ENCODE peak calls at places on chromosomes 11 and 22, in nine cellular contexts. W is A549, S is spleen, U is body of pancreas, G is cardiac fibroblast, L is esophagus squamous epithelium, H is epithelial cell of esophagus, X is fibroblast of villous mesenchyme, Z is astrocyte of the spinal cord. M is an unnamed sample.

GRCh38 chr22:19109198-19110063 is 12.8 kb downstream of the DGCR2 start:
- DNase-seq in G (peak; percentile 85), U (peak; percentile 58), H (peak; percentile 92), X (peak; percentile 91), W (no peak), Z (peak; percentile 40), S (no peak), L (no peak), M (peak; percentile 91)

GRCh38 chr11:9651899-9652748 is 11.8 kb upstream of the SWAP70 start:
- DNase-seq in L (no peak), U (no peak), Z (no peak), X (no peak), H (no peak), W (no peak), G (no peak), S (no peak), M (no peak)

GRCh38 chr22:33112606-33113005 is 54.4 kb upstream of the SYN3 start:
- DNase-seq in X (no peak), Z (no peak), L (no peak), G (no peak), W (no peak), U (no peak), H (no peak), S (no peak), M (no peak)

GRCh38 chr11:122038543-122038942 is 77.5 kb downstream of the BLID start:
- DNase-seq in W (no peak), H (peak; percentile 42), S (no peak), X (peak; percentile 74), L (no peak), U (no peak), G (peak; percentile 87), Z (peak; percentile 67), M (peak; percentile 88)

GRCh38 chr11:116312560-116313340 is 460.0 kb downstream of the BUD13 start:
- DNase-seq in Z (peak; percentile 29), X (peak; percentile 14), S (peak; percentile 83), G (peak; percentile 78), U (peak; percentile 77), H (no peak), W (no peak), L (no peak), M (peak; percentile 1)

GRCh38 chr11:7656704-7657103 is 16.6 kb downstream of the CYB5R2 start:
- DNase-seq in L (no peak), G (no peak), S (peak; percentile 71), U (no peak), H (no peak), W (no peak), X (no peak), Z (no peak), M (no peak)

GRCh38 chr11:9639985-9640384 is 23.9 kb upstream of the SWAP70 start:
- DNase-seq in G (peak; percentile 21), S (no peak), W (no peak), Z (no peak), H (no peak), U (no peak), L (no peak), X (peak; percentile 62), M (peak; percentile 13)

GRCh38 chr11:118953265-118953664 is 2.8 kb upstream of the UPK2 start:
- DNase-seq in G (peak; percentile 31), Z (no peak), W (no peak), L (no peak), X (no peak), S (peak; percentile 25), U (no peak), H (peak; percentile 17), M (peak; percentile 44)

GRCh38 chr22:50417544-50417943 is 57.3 kb downstream of the SBF1 start:
- DNase-seq in H (no peak), Z (no peak), X (no peak), S (no peak), W (no peak), G (no peak), L (no peak), U (no peak), M (no peak)

DNA sequence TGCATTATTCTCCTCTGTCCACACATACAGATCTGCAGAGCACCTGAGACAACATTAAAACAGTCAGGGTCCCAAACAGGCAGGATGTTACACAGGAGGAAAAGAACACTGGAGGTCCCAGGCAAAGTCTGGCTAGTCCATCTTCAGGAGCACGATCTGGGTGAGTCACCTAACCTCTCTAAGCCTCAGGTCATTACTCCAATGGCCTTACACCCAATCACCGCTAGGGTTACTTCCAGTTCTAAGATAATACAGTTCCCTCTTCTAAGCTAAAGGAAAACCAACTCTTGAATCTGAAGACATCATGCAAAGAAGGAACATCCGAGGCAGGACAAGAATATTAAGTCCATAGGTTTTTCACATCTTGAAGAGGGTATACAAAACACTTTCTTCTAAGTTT is 24.5 kb downstream of the ASCC2 start:
- DNase-seq in X (peak; percentile 80), H (no peak), U (no peak), W (peak; percentile 80), L (no peak), G (peak; percentile 22), S (no peak), Z (no peak), M (peak; percentile 52)
- TF ChIP-seq CTCF in X (peak; percentile 49), H (no peak), U (no peak), W (no peak), L (no peak), G (peak; percentile 35), S (no peak), Z (no peak), M (peak; percentile 49)

GRCh38 chr22:35561796-35562526 is 21.3 kb downstream of the RASD2 start:
- DNase-seq in X (peak; percentile 46), W (peak; percentile 66), Z (peak; percentile 74), U (no peak), S (no peak), L (no peak), G (peak; percentile 53), H (peak; percentile 65), M (peak; percentile 91)
- H3K4me3 ChIP-seq in X (no peak overlapping the region), W (no peak overlapping the region), Z (no peak overlapping the region), U (no peak overlapping the region), S (no peak overlapping the region), L (no peak overlapping the region), G (no peak overlapping the region), H (no peak overlapping the region), M (no peak overlapping the region)

GRCh38 chr11:44823920-44824704 is 97.3 kb downstream of the TSPAN18 start:
- DNase-seq in S (peak; percentile 82), L (no peak), W (no peak), G (peak; percentile 40), X (no peak), Z (no peak), H (no peak), U (no peak), M (no peak)

GRCh38 chr11:44829838-44830237 is 103.1 kb downstream of the TSPAN18 start:
- DNase-seq in Z (no peak), G (no peak), H (no peak), X (no peak), L (no peak), S (no peak), U (no peak), W (no peak), M (no peak)

GRCh38 chr11:44825058-44825795 is 98.5 kb downstream of the TSPAN18 start:
- DNase-seq in U (no peak), S (no peak), Z (no peak), L (no peak), W (no peak), G (no peak), X (no peak), H (no peak), M (no peak)

GRCh38 chr11:44828296-44828695 is 101.5 kb downstream of the TSPAN18 start:
- DNase-seq in S (no peak), W (no peak), U (no peak), H (no peak), L (no peak), G (no peak), X (no peak), Z (no peak), M (no peak)

GRCh38 chr11:44826922-44827643 is 100.3 kb downstream of the TSPAN18 start:
- DNase-seq in L (no peak), Z (no peak), G (no peak), H (no peak), W (no peak), S (peak; percentile 42), X (no peak), U (no peak), M (no peak)
- TF ChIP-seq CTCF in L (no peak), Z (no peak), G (no peak), H (no peak), W (no peak), S (no peak), X (no peak), U (no peak), M (no peak)

GRCh38 chr22:46754826-46755225 is 7.6 kb upstream of the TBC1D22A start:
- DNase-seq in W (no peak), S (no peak), X (no peak), U (no peak), H (no peak), L (no peak), Z (no peak), G (no peak), M (no peak)

GRCh38 chr22:46753360-46753759 is 9.1 kb upstream of the TBC1D22A start:
- DNase-seq in H (no peak), G (no peak), L (no peak), W (no peak), U (no peak), X (no peak), S (no peak), Z (no peak), M (no peak)

GRCh38 chr22:46753761-46754109 is 8.7 kb upstream of the TBC1D22A start:
- DNase-seq in X (no peak), S (no peak), H (no peak), W (no peak), L (no peak), U (no peak), Z (no peak), G (no peak), M (no peak)

GRCh38 chr22:46752911-46753310 is 9.5 kb upstream of the TBC1D22A start:
- DNase-seq in L (no peak), U (no peak), X (no peak), G (no peak), W (no peak), H (no peak), S (no peak), Z (no peak), M (no peak)

DNA sequence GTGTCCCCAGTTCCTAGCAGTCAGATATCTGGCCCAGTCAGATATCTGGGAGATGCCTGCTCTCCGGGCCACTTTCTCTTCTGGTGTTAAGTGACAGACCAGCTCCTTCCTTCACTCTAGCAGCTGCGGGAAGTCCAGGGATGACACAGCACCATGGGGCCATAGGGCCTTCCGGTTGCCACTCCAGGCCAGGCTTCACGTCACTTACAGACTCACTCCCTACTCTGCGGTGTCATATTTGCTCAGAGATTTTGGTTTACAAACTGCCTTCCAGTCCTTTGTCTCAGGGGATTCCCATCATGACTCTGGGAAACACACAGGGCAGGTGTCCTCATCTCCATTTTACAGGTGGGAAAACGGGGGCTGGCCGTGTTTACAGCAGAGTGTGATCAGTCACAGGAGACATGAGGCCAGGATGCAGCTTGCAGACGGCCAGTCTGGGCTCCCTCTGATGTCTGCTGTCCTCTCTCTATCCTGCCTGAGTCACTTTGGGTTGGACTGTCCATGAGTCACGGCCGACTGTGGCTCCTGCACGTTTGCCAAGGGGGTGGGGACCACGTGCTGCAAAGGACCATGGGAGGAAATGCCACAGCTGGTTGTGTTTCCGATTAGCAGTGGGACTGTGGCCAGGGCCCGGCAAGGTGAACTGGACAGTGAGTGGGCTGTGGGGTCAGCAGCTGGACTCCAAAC is 8.2 kb upstream of the TBC1D22A start:
- DNase-seq in Z (peak; percentile 98), X (peak; percentile 96), G (peak; percentile 96), H (peak; percentile 97), S (peak; percentile 91), W (peak; percentile 90), L (peak; percentile 65), U (peak; percentile 91), M (peak; percentile 97)
- H3K4me3 ChIP-seq in Z (no peak overlapping the region), X (no peak overlapping the region), G (no peak overlapping the region), H (no peak overlapping the region), S (no peak overlapping the region), W (no peak overlapping the region), L (no peak overlapping the region), U (no peak overlapping the region), M (no peak overlapping the region)

M was measured in choroid plexus epithelial cell.